ENCODE peak calls at places on chromosomes 7 and 10, in ten cellular contexts. C, O, R, L, K, A, Z, S, H and B are unnamed samples.

GRCh38 chr10:74926791-74927585 is 100.6 kb downstream of the KAT6B start:
- DNase-seq in C (no peak), O (no peak), R (no peak), L (no peak), K (no peak), A (no peak), Z (no peak), S (no peak), H (no peak), B (no peak)

GRCh38 chr10:119090968-119091367 is 10.4 kb upstream of the EIF3A start:
- DNase-seq in C (no peak), O (no peak), R (no peak), L (no peak), K (no peak), A (no peak), Z (peak; percentile 48), S (peak; percentile 38), H (no peak), B (peak; percentile 74)

GRCh38 chr10:103254538-103255325 is 9.0 kb downstream of the RPEL1 start:
- DNase-seq in C (no peak), O (no peak), R (no peak), L (no peak), K (no peak), A (no peak), Z (no peak), S (no peak), H (no peak), B (no peak)

GRCh38 chr10:127600479-127600878 is 51.4 kb downstream of the NPS start:
- DNase-seq in C (no peak), O (no peak), R (peak; percentile 24), L (no peak), K (no peak), A (no peak), Z (no peak), S (no peak), H (no peak), B (no peak)

GRCh38 chr10:50563906-50564305 is 59.9 kb downstream of the SGMS1 start:
- DNase-seq in C (no peak), O (no peak), R (no peak), L (no peak), K (no peak), A (no peak), Z (no peak), S (no peak), H (no peak), B (no peak)

GRCh38 chr7:40437498-40437897 is 302.7 kb downstream of the SUGCT start:
- DNase-seq in C (peak; percentile 76), O (no peak), R (no peak), L (no peak), K (no peak), A (no peak), Z (no peak), S (peak; percentile 97), H (no peak), B (peak; percentile 98)

GRCh38 chr7:129277629-129278028 is 52.8 kb downstream of the AHCYL2 start:
- DNase-seq in C (no peak), O (no peak), R (no peak), L (no peak), K (no peak), A (no peak), Z (no peak), S (no peak), H (no peak), B (no peak)

GRCh38 chr10:36721851-36722250 is 403.5 kb upstream of the ANKRD30A start:
- DNase-seq in C (no peak), O (no peak), R (no peak), L (no peak), K (no peak), A (no peak), Z (no peak), S (no peak), H (no peak), B (no peak)

GRCh38 chr7:107995184-107996071 is 7.5 kb downstream of the LAMB1 start:
- DNase-seq in C (no peak), O (no peak), R (no peak), L (no peak), K (no peak), A (no peak), Z (no peak), S (peak; percentile 81), H (no peak), B (no peak)

GRCh38 chr7:28718042-28718452 is 240.1 kb downstream of the TRIL start:
- DNase-seq in C (no peak), O (no peak), R (no peak), L (no peak), K (no peak), A (no peak), Z (no peak), S (no peak), H (no peak), B (no peak)

GRCh38 chr10:60425392-60426110 is 35.9 kb upstream of the ANK3 start:
- DNase-seq in C (no peak), O (no peak), R (no peak), L (no peak), K (no peak), A (no peak), Z (no peak), S (no peak), H (no peak), B (no peak)

GRCh38 chr7:99141756-99142726 is 1.9 kb downstream of the SMURF1 start:
- DNase-seq in C (peak; percentile 53), O (peak; percentile 25), R (no peak), L (peak; percentile 65), K (peak; percentile 45), A (peak; percentile 42), Z (peak; percentile 71), S (no peak), H (peak; percentile 46), B (no peak)

GRCh38 chr7:18457832-18458231 is 37.7 kb upstream of the HDAC9 start:
- DNase-seq in C (no peak), O (no peak), R (no peak), L (no peak), K (no peak), A (no peak), Z (no peak), S (no peak), H (no peak), B (no peak)

GRCh38 chr7:44918029-44918428 is 32.7 kb upstream of the PURB start:
- DNase-seq in C (no peak), O (no peak), R (no peak), L (no peak), K (no peak), A (no peak), Z (no peak), S (no peak), H (no peak), B (no peak)

GRCh38 chr10:9858816-9859215 is 1158.9 kb upstream of the CELF2 start:
- DNase-seq in C (no peak), O (no peak), R (no peak), L (no peak), K (no peak), A (no peak), Z (no peak), S (no peak), H (no peak), B (no peak)

GRCh38 chr7:149870701-149871483 is 2.9 kb upstream of the ATP6V0E2 start:
- DNase-seq in C (no peak), O (no peak), R (no peak), L (no peak), K (no peak), A (no peak), Z (no peak), S (no peak), H (peak; percentile 68), B (no peak)

GRCh38 chr10:74460812-74461211 is 309.8 kb downstream of the ADK start:
- DNase-seq in C (no peak), O (no peak), R (no peak), L (no peak), K (no peak), A (no peak), Z (no peak), S (no peak), H (no peak), B (no peak)

GRCh38 chr7:132028144-132028920 is 471.9 kb upstream of the PODXL start:
- DNase-seq in C (no peak), O (no peak), R (no peak), L (no peak), K (no peak), A (no peak), Z (no peak), S (no peak), H (no peak), B (no peak)

GRCh38 chr10:97765201-97765600 is 6.6 kb downstream of the SFRP5 start:
- DNase-seq in C (no peak), O (no peak), R (no peak), L (no peak), K (no peak), A (no peak), Z (no peak), S (no peak), H (no peak), B (no peak)

GRCh38 chr7:27155816-27156507 is 513 bp downstream of the HOXA7 start:
- DNase-seq in C (no peak), O (no peak), R (no peak), L (no peak), K (no peak), A (no peak), Z (no peak), S (no peak), H (no peak), B (no peak)

GRCh38 chr10:65611592-65611991 is 1314.2 kb upstream of the LRRTM3 start:
- DNase-seq in C (peak; percentile 4), O (no peak), R (no peak), L (no peak), K (no peak), A (no peak), Z (no peak), S (no peak), H (no peak), B (no peak)

GRCh38 chr10:31090894-31091607 is 59.4 kb upstream of the ZNF438 start:
- DNase-seq in C (no peak), O (no peak), R (no peak), L (no peak), K (peak; percentile 34), A (no peak), Z (no peak), S (no peak), H (no peak), B (no peak)

GRCh38 chr7:130490287-130490686 is 1.6 kb upstream of the MEST start:
- DNase-seq in C (no peak), O (no peak), R (no peak), L (no peak), K (no peak), A (no peak), Z (no peak), S (no peak), H (no peak), B (no peak)

GRCh38 chr7:131628634-131629033 is 72.2 kb upstream of the PODXL start:
- DNase-seq in C (no peak), O (no peak), R (no peak), L (no peak), K (no peak), A (no peak), Z (no peak), S (no peak), H (no peak), B (no peak)

GRCh38 chr10:29240991-29241660 is 47.7 kb upstream of the LYZL1 start:
- DNase-seq in C (no peak), O (no peak), R (no peak), L (no peak), K (no peak), A (no peak), Z (no peak), S (no peak), H (no peak), B (no peak)

GRCh38 chr10:35843524-35844171 is 201.6 kb upstream of the FZD8 start:
- DNase-seq in C (no peak), O (no peak), R (no peak), L (no peak), K (no peak), A (no peak), Z (no peak), S (no peak), H (no peak), B (no peak)

GRCh38 chr7:68020102-68020501 is 1023.5 kb downstream of the TYW1 start:
- DNase-seq in C (no peak), O (no peak), R (no peak), L (no peak), K (no peak), A (no peak), Z (no peak), S (no peak), H (no peak), B (no peak)

GRCh38 chr7:79055722-79056415 is 397.6 kb downstream of the MAGI2 start:
- DNase-seq in C (no peak), O (no peak), R (no peak), L (no peak), K (no peak), A (no peak), Z (no peak), S (no peak), H (no peak), B (no peak)